ENCODE peak calls at places on chromosomes 13 and 19, in nine cellular contexts. One of them, this sample, is unnamed. For H3K4me1, the result is how much of the 10 kb centered on the place peaks cover.

GRCh38 chr13:35699805-35700204 is 223.3 kb upstream of the MAB21L1 start:
- DNase-seq in cardiac muscle cell: no peak
- DNase-seq in ovary: peak
- DNase-seq in BE2C: no peak
- DNase-seq in H9: no peak
- DNase-seq in left ventricle myocardium inferior: no peak
- DNase-seq in ascending aorta: no peak
- DNase-seq in SK-N-SH: no peak
- DNase-seq in upper lobe of right lung: no peak
- DNase-seq in this sample: no peak

GRCh38 chr13:73059460-73060250 is 850 bp downstream of the KLF5 start:
- DNase-seq in cardiac muscle cell: peak
- DNase-seq in ovary: peak
- DNase-seq in BE2C: peak
- DNase-seq in H9: peak
- DNase-seq in left ventricle myocardium inferior: peak
- DNase-seq in ascending aorta: peak
- DNase-seq in SK-N-SH: no peak
- DNase-seq in upper lobe of right lung: peak
- DNase-seq in this sample: no peak

GRCh38 chr19:52190679-52191293 is 934 bp downstream of the PPP2R1A start:
- DNase-seq in cardiac muscle cell: no peak
- DNase-seq in ovary: no peak
- DNase-seq in BE2C: no peak
- DNase-seq in H9: no peak
- DNase-seq in left ventricle myocardium inferior: no peak
- DNase-seq in ascending aorta: no peak
- DNase-seq in SK-N-SH: peak
- DNase-seq in upper lobe of right lung: peak
- DNase-seq in this sample: no peak

GRCh38 chr13:27036236-27036981 is 135.2 kb downstream of the USP12 start:
- DNase-seq in cardiac muscle cell: no peak
- DNase-seq in ovary: no peak
- DNase-seq in BE2C: no peak
- DNase-seq in H9: peak
- DNase-seq in left ventricle myocardium inferior: no peak
- DNase-seq in ascending aorta: peak
- DNase-seq in SK-N-SH: no peak
- DNase-seq in upper lobe of right lung: no peak
- DNase-seq in this sample: no peak

GRCh38 chr19:50823389-50824042 is at the start of gene KLK1:
- DNase-seq in cardiac muscle cell: no peak
- DNase-seq in ovary: no peak
- DNase-seq in BE2C: no peak
- DNase-seq in H9: no peak
- DNase-seq in left ventricle myocardium inferior: no peak
- DNase-seq in ascending aorta: no peak
- DNase-seq in SK-N-SH: no peak
- DNase-seq in upper lobe of right lung: no peak
- DNase-seq in this sample: no peak

GRCh38 chr19:51926426-51926783 is 867 bp upstream of the ZNF613 start:
- DNase-seq in cardiac muscle cell: no peak
- DNase-seq in ovary: no peak
- DNase-seq in BE2C: no peak
- DNase-seq in H9: no peak
- DNase-seq in left ventricle myocardium inferior: no peak
- DNase-seq in ascending aorta: no peak
- DNase-seq in SK-N-SH: no peak
- DNase-seq in upper lobe of right lung: no peak
- DNase-seq in this sample: no peak

GRCh38 chr13:96996886-96997285 is 2.6 kb upstream of the OXGR1 start:
- DNase-seq in cardiac muscle cell: no peak
- DNase-seq in ovary: no peak
- DNase-seq in BE2C: no peak
- DNase-seq in H9: no peak
- DNase-seq in left ventricle myocardium inferior: no peak
- DNase-seq in ascending aorta: no peak
- DNase-seq in SK-N-SH: no peak
- DNase-seq in upper lobe of right lung: no peak
- DNase-seq in this sample: no peak

GRCh38 chr13:21227917-21228316 is 51.5 kb downstream of the MRPL57 start:
- DNase-seq in cardiac muscle cell: no peak
- DNase-seq in ovary: no peak
- DNase-seq in BE2C: no peak
- DNase-seq in H9: no peak
- DNase-seq in left ventricle myocardium inferior: no peak
- DNase-seq in ascending aorta: no peak
- DNase-seq in SK-N-SH: no peak
- DNase-seq in upper lobe of right lung: no peak
- DNase-seq in this sample: no peak

GRCh38 chr13:50033696-50034095 is 18.5 kb downstream of the KCNRG start:
- DNase-seq in cardiac muscle cell: no peak
- DNase-seq in ovary: no peak
- DNase-seq in BE2C: no peak
- DNase-seq in H9: no peak
- DNase-seq in left ventricle myocardium inferior: no peak
- DNase-seq in ascending aorta: no peak
- DNase-seq in SK-N-SH: no peak
- DNase-seq in upper lobe of right lung: no peak
- DNase-seq in this sample: no peak

GRCh38 chr13:27372896-27373295 is 51.5 kb upstream of the GTF3A start:
- DNase-seq in cardiac muscle cell: peak
- DNase-seq in ovary: no peak
- DNase-seq in BE2C: peak
- DNase-seq in H9: no peak
- DNase-seq in left ventricle myocardium inferior: no peak
- DNase-seq in ascending aorta: no peak
- DNase-seq in SK-N-SH: no peak
- DNase-seq in upper lobe of right lung: peak
- DNase-seq in this sample: no peak

GRCh38 chr13:112711528-112712265 is 21.9 kb downstream of the ATP11A start:
- DNase-seq in cardiac muscle cell: peak
- DNase-seq in ovary: peak
- DNase-seq in BE2C: peak
- DNase-seq in H9: peak
- DNase-seq in left ventricle myocardium inferior: peak
- DNase-seq in ascending aorta: peak
- DNase-seq in SK-N-SH: no peak
- DNase-seq in upper lobe of right lung: peak
- DNase-seq in this sample: peak

GRCh38 chr13:40665061-40665753 is 1.2 kb downstream of the FOXO1 start:
- DNase-seq in cardiac muscle cell: peak
- DNase-seq in ovary: peak
- DNase-seq in BE2C: peak
- DNase-seq in H9: no peak
- DNase-seq in left ventricle myocardium inferior: peak
- DNase-seq in ascending aorta: peak
- DNase-seq in SK-N-SH: peak
- DNase-seq in upper lobe of right lung: peak
- DNase-seq in this sample: no peak

GRCh38 chr13:30829788-30830637 is 76.1 kb upstream of the MEDAG start:
- DNase-seq in cardiac muscle cell: no peak
- DNase-seq in ovary: no peak
- DNase-seq in BE2C: no peak
- DNase-seq in H9: no peak
- DNase-seq in left ventricle myocardium inferior: no peak
- DNase-seq in ascending aorta: no peak
- DNase-seq in SK-N-SH: no peak
- DNase-seq in upper lobe of right lung: no peak
- DNase-seq in this sample: no peak

GRCh38 chr19:9075064-9075964 is 11.5 kb upstream of the OR1M1 start:
- DNase-seq in cardiac muscle cell: peak
- DNase-seq in ovary: peak
- DNase-seq in BE2C: peak
- DNase-seq in H9: peak
- DNase-seq in left ventricle myocardium inferior: peak
- DNase-seq in ascending aorta: peak
- DNase-seq in SK-N-SH: peak
- DNase-seq in upper lobe of right lung: peak
- DNase-seq in this sample: peak

GRCh38 chr13:59745395-59745788 is 418.3 kb downstream of the DIAPH3 start:
- DNase-seq in cardiac muscle cell: no peak
- DNase-seq in ovary: no peak
- DNase-seq in BE2C: no peak
- DNase-seq in H9: no peak
- DNase-seq in left ventricle myocardium inferior: no peak
- DNase-seq in ascending aorta: no peak
- DNase-seq in SK-N-SH: no peak
- DNase-seq in upper lobe of right lung: no peak
- DNase-seq in this sample: no peak

GRCh38 chr19:6374179-6374709 is 1.5 kb downstream of the PSPN start:
- DNase-seq in cardiac muscle cell: no peak
- DNase-seq in ovary: peak
- DNase-seq in BE2C: no peak
- DNase-seq in H9: no peak
- DNase-seq in left ventricle myocardium inferior: no peak
- DNase-seq in ascending aorta: no peak
- DNase-seq in SK-N-SH: no peak
- DNase-seq in upper lobe of right lung: no peak
- DNase-seq in this sample: no peak

GRCh38 chr13:64697226-64697625 is 2532.9 kb downstream of the PCDH9 start:
- DNase-seq in cardiac muscle cell: no peak
- DNase-seq in ovary: no peak
- DNase-seq in BE2C: no peak
- DNase-seq in H9: no peak
- DNase-seq in left ventricle myocardium inferior: no peak
- DNase-seq in ascending aorta: no peak
- DNase-seq in SK-N-SH: no peak
- DNase-seq in upper lobe of right lung: no peak
- DNase-seq in this sample: no peak

GRCh38 chr19:57888107-57888493 is 737 bp downstream of the ZNF814 start:
- DNase-seq in cardiac muscle cell: peak
- DNase-seq in ovary: no peak
- DNase-seq in BE2C: no peak
- DNase-seq in H9: no peak
- DNase-seq in left ventricle myocardium inferior: no peak
- DNase-seq in ascending aorta: no peak
- DNase-seq in SK-N-SH: no peak
- DNase-seq in upper lobe of right lung: no peak
- DNase-seq in this sample: no peak

GRCh38 chr13:62293081-62293480 is 877.4 kb upstream of the PCDH20 start:
- DNase-seq in cardiac muscle cell: no peak
- DNase-seq in ovary: no peak
- DNase-seq in BE2C: peak
- DNase-seq in H9: no peak
- DNase-seq in left ventricle myocardium inferior: no peak
- DNase-seq in ascending aorta: no peak
- DNase-seq in SK-N-SH: no peak
- DNase-seq in upper lobe of right lung: no peak
- DNase-seq in this sample: no peak

GRCh38 chr19:7852851-7853759 is 21.1 kb downstream of the PRR36 start:
- DNase-seq in cardiac muscle cell: peak
- DNase-seq in ovary: peak
- DNase-seq in BE2C: peak
- DNase-seq in H9: peak
- DNase-seq in left ventricle myocardium inferior: peak
- DNase-seq in ascending aorta: no peak
- DNase-seq in SK-N-SH: peak
- DNase-seq in upper lobe of right lung: peak
- DNase-seq in this sample: peak

GRCh38 chr19:51131780-51132680 is 7.3 kb downstream of the SIGLEC9 start:
- DNase-seq in cardiac muscle cell: peak
- DNase-seq in ovary: peak
- DNase-seq in BE2C: no peak
- DNase-seq in H9: no peak
- DNase-seq in left ventricle myocardium inferior: peak
- DNase-seq in ascending aorta: peak
- DNase-seq in SK-N-SH: peak
- DNase-seq in upper lobe of right lung: peak
- DNase-seq in this sample: no peak

GRCh38 chr13:113845055-113845454 is 18.8 kb downstream of the GAS6 start:
- DNase-seq in cardiac muscle cell: no peak
- DNase-seq in ovary: peak
- DNase-seq in BE2C: no peak
- DNase-seq in H9: no peak
- DNase-seq in left ventricle myocardium inferior: peak
- DNase-seq in ascending aorta: peak
- DNase-seq in SK-N-SH: no peak
- DNase-seq in upper lobe of right lung: peak
- DNase-seq in this sample: peak

DNA sequence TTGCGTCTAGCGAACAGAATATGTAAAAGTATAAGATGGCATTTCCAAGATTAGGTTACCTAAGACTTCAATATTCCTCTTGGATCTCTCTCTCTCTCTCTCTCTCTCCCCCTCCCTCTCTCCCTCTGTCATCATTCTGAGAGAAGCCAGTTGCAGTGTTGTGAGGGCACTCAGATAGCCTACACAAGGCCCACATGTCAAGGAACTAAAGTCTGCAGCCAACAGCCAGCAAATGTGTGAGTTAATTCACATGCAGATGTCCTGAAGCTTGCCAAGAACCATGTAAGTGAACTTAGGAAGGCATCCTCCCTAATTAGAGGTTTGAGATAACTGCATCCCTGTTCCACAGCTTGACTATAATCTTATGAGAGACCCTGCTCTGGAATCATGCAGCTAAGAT is 822.9 kb upstream of the PRR20A start:
- DNase-seq in cardiac muscle cell: peak
- DNase-seq in ovary: no peak
- DNase-seq in BE2C: peak
- DNase-seq in H9: peak
- DNase-seq in left ventricle myocardium inferior: no peak
- DNase-seq in ascending aorta: no peak
- DNase-seq in SK-N-SH: no peak
- DNase-seq in upper lobe of right lung: no peak
- DNase-seq in this sample: no peak
- TF ChIP-seq CTCF in cardiac muscle cell: no peak
- TF ChIP-seq CTCF in ovary: no peak
- TF ChIP-seq CTCF in BE2C: no peak
- TF ChIP-seq CTCF in H9: no peak
- TF ChIP-seq CTCF in left ventricle myocardium inferior: no peak
- TF ChIP-seq CTCF in ascending aorta: no peak
- TF ChIP-seq CTCF in SK-N-SH: no peak
- TF ChIP-seq CTCF in upper lobe of right lung: no peak
- TF ChIP-seq CTCF in this sample: no peak

GRCh38 chr19:18942692-18943091 is 1.7 kb upstream of the HOMER3 start:
- DNase-seq in cardiac muscle cell: no peak
- DNase-seq in ovary: no peak
- DNase-seq in BE2C: no peak
- DNase-seq in H9: no peak
- DNase-seq in left ventricle myocardium inferior: no peak
- DNase-seq in ascending aorta: no peak
- DNase-seq in SK-N-SH: no peak
- DNase-seq in upper lobe of right lung: no peak
- DNase-seq in this sample: no peak
- H3K4me1 ChIP-seq in cardiac muscle cell: under half
- H3K4me1 ChIP-seq in ovary: under half
- H3K4me1 ChIP-seq in BE2C: under half
- H3K4me1 ChIP-seq in H9: under half
- H3K4me1 ChIP-seq in left ventricle myocardium inferior: under half
- H3K4me1 ChIP-seq in ascending aorta: under half
- H3K4me1 ChIP-seq in SK-N-SH: under half
- H3K4me1 ChIP-seq in upper lobe of right lung: under half
- H3K4me1 ChIP-seq in this sample: under half

GRCh38 chr19:1554968-1555801 is 12.9 kb downstream of the MEX3D start:
- DNase-seq in cardiac muscle cell: no peak
- DNase-seq in ovary: no peak
- DNase-seq in BE2C: no peak
- DNase-seq in H9: no peak
- DNase-seq in left ventricle myocardium inferior: no peak
- DNase-seq in ascending aorta: no peak
- DNase-seq in SK-N-SH: no peak
- DNase-seq in upper lobe of right lung: no peak
- DNase-seq in this sample: no peak
- TF ChIP-seq CTCF in cardiac muscle cell: no peak
- TF ChIP-seq CTCF in ovary: no peak
- TF ChIP-seq CTCF in BE2C: no peak
- TF ChIP-seq CTCF in H9: no peak
- TF ChIP-seq CTCF in left ventricle myocardium inferior: no peak
- TF ChIP-seq CTCF in ascending aorta: no peak
- TF ChIP-seq CTCF in SK-N-SH: no peak
- TF ChIP-seq CTCF in upper lobe of right lung: no peak
- TF ChIP-seq CTCF in this sample: no peak

GRCh38 chr19:18839465-18840287 is 7.9 kb downstream of the UPF1 start:
- DNase-seq in cardiac muscle cell: no peak
- DNase-seq in ovary: peak
- DNase-seq in BE2C: no peak
- DNase-seq in H9: no peak
- DNase-seq in left ventricle myocardium inferior: no peak
- DNase-seq in ascending aorta: no peak
- DNase-seq in SK-N-SH: no peak
- DNase-seq in upper lobe of right lung: no peak
- DNase-seq in this sample: no peak
- H3K4me1 ChIP-seq in cardiac muscle cell: under half
- H3K4me1 ChIP-seq in ovary: under half
- H3K4me1 ChIP-seq in BE2C: under half
- H3K4me1 ChIP-seq in H9: under half
- H3K4me1 ChIP-seq in left ventricle myocardium inferior: half or more
- H3K4me1 ChIP-seq in ascending aorta: under half
- H3K4me1 ChIP-seq in SK-N-SH: under half
- H3K4me1 ChIP-seq in upper lobe of right lung: half or more
- H3K4me1 ChIP-seq in this sample: under half